ENCODE peak calls at places on chromosomes 3 and 15, in ten cellular contexts. S is H9, P is keratinocyte, W is right atrium auricular region, K is cardiac fibroblast, E is chondrocyte, Y is B cell, C is epithelial cell of esophagus, B is adrenal gland, H is astrocyte of the spinal cord. A is an unnamed sample.

GRCh38 chr15:82875411-82876003 is 66.1 kb downstream of the WHAMM start:
- DNase-seq in H (peak), B (no peak), S (no peak), Y (no peak), E (no peak), P (peak), W (no peak), K (peak), C (peak), A (no peak)

GRCh38 chr3:7203969-7204847 is 343.3 kb downstream of the GRM7 start:
- DNase-seq in W (no peak), P (no peak), B (no peak), H (no peak), Y (no peak), E (no peak), C (no peak), S (no peak), K (no peak), A (no peak)

GRCh38 chr3:16365454-16366128 is 100.6 kb downstream of the OXNAD1 start:
- DNase-seq in S (no peak), B (no peak), W (no peak), H (no peak), E (no peak), K (no peak), P (no peak), C (no peak), Y (peak), A (no peak)

GRCh38 chr15:48170981-48171380 is 7.1 kb downstream of the MYEF2 start:
- DNase-seq in S (no peak), Y (no peak), P (no peak), K (no peak), H (no peak), E (no peak), B (no peak), W (no peak), C (no peak), A (no peak)

GRCh38 chr3:70618151-70618550 is 305.7 kb upstream of the MDFIC2 start:
- DNase-seq in W (no peak), B (no peak), E (no peak), S (no peak), C (no peak), K (no peak), H (no peak), P (no peak), Y (no peak), A (no peak)

GRCh38 chr3:122000936-122001605 is 21.0 kb downstream of the ILDR1 start:
- DNase-seq in E (no peak), W (no peak), K (no peak), H (no peak), P (no peak), Y (no peak), C (no peak), S (peak), B (no peak), A (no peak)

GRCh38 chr3:71010731-71011455 is 572.6 kb downstream of the FOXP1 start:
- DNase-seq in P (no peak), Y (peak), S (no peak), K (no peak), W (no peak), H (peak), C (peak), E (no peak), B (no peak), A (peak)

GRCh38 chr15:60009124-60009523 is 5.0 kb downstream of the FOXB1 start:
- DNase-seq in W (no peak), K (no peak), C (no peak), S (no peak), P (no peak), E (no peak), B (no peak), Y (no peak), H (no peak), A (no peak)

GRCh38 chr15:62125763-62126162 is 39.3 kb downstream of the C2CD4B start:
- DNase-seq in K (peak), S (no peak), E (no peak), B (no peak), Y (no peak), P (no peak), H (no peak), C (peak), W (no peak), A (no peak)

GRCh38 chr3:117059990-117060338 is 350.4 kb downstream of the TUSC7 start:
- DNase-seq in P (no peak), E (no peak), C (no peak), H (no peak), B (no peak), S (no peak), W (no peak), Y (no peak), K (no peak), A (no peak)

GRCh38 chr3:94704467-94704866 is 641.6 kb downstream of the NSUN3 start:
- DNase-seq in P (no peak), H (no peak), Y (no peak), B (no peak), E (no peak), C (peak), W (no peak), K (no peak), S (no peak), A (no peak)

GRCh38 chr3:38139191-38139590 is 730 bp downstream of the MYD88 start:
- DNase-seq in E (no peak), S (no peak), H (no peak), B (no peak), C (peak), P (no peak), Y (no peak), K (peak), W (no peak), A (no peak)

GRCh38 chr15:76150508-76150907 is 90.7 kb downstream of the TMEM266 start:
- DNase-seq in Y (no peak), B (no peak), P (no peak), S (no peak), E (no peak), K (no peak), W (no peak), H (no peak), C (no peak), A (peak)

GRCh38 chr3:119779731-119780383 is 2.0 kb upstream of the NR1I2 start:
- DNase-seq in H (no peak), W (no peak), P (no peak), E (no peak), S (no peak), K (no peak), Y (no peak), B (no peak), C (no peak), A (no peak)

GRCh38 chr15:25680659-25680970 is 182.5 kb downstream of the ATP10A start:
- DNase-seq in K (no peak), E (no peak), P (no peak), S (no peak), B (no peak), H (no peak), W (no peak), C (no peak), Y (no peak), A (no peak)

GRCh38 chr3:49841126-49841525 is 15.2 kb downstream of the TRAIP start:
- DNase-seq in W (no peak), H (peak), Y (no peak), B (no peak), P (no peak), K (peak), E (no peak), C (peak), S (peak), A (peak)
- TF ChIP-seq CTCF in W (no peak), H (peak), Y (no peak), B (no peak), P (peak), K (peak), E (peak), C (peak), S (peak), A (peak)

GRCh38 chr3:149933858-149934257 is 36.8 kb downstream of the PFN2 start:
- DNase-seq in Y (no peak), C (no peak), B (no peak), P (no peak), K (no peak), H (no peak), S (no peak), E (no peak), W (no peak), A (no peak)

GRCh38 chr3:149933008-149933407 is 37.7 kb downstream of the PFN2 start:
- DNase-seq in C (no peak), Y (no peak), H (no peak), P (no peak), W (no peak), K (no peak), E (no peak), B (no peak), S (no peak), A (no peak)

GRCh38 chr3:149941186-149941585 is 29.5 kb downstream of the PFN2 start:
- DNase-seq in Y (no peak), S (no peak), K (peak), W (no peak), E (no peak), B (no peak), H (no peak), P (no peak), C (peak), A (no peak)

GRCh38 chr3:149934524-149934923 is 36.2 kb downstream of the PFN2 start:
- DNase-seq in Y (no peak), C (peak), S (no peak), K (peak), P (no peak), E (no peak), H (peak), W (peak), B (peak), A (no peak)

GRCh38 chr3:149936812-149937230 is 33.9 kb downstream of the PFN2 start:
- DNase-seq in W (no peak), C (peak), B (peak), S (peak), H (peak), Y (no peak), K (peak), E (no peak), P (peak), A (peak)
- TF ChIP-seq CTCF in W (peak), C (peak), B (peak), S (peak), H (peak), Y (peak), K (peak), E (peak), P (peak), A (peak)

GRCh38 chr3:10306156-10306555 is 13.4 kb upstream of the GHRL start:
- DNase-seq in Y (no peak), C (no peak), E (no peak), W (no peak), K (no peak), S (no peak), P (no peak), B (no peak), H (no peak), A (no peak)

GRCh38 chr3:10304905-10305304 is 12.2 kb upstream of the GHRL start:
- DNase-seq in H (no peak), S (no peak), C (no peak), W (no peak), K (no peak), B (no peak), Y (no peak), E (no peak), P (no peak), A (no peak)

GRCh38 chr3:10305331-10305902 is 12.7 kb upstream of the GHRL start:
- DNase-seq in E (no peak), P (no peak), Y (no peak), B (no peak), C (no peak), S (no peak), H (no peak), K (no peak), W (no peak), A (no peak)

GRCh38 chr3:10303105-10303504 is 10.4 kb upstream of the GHRL start:
- DNase-seq in P (no peak), E (no peak), K (no peak), C (no peak), B (no peak), S (no peak), H (no peak), W (no peak), Y (no peak), A (no peak)

DNA sequence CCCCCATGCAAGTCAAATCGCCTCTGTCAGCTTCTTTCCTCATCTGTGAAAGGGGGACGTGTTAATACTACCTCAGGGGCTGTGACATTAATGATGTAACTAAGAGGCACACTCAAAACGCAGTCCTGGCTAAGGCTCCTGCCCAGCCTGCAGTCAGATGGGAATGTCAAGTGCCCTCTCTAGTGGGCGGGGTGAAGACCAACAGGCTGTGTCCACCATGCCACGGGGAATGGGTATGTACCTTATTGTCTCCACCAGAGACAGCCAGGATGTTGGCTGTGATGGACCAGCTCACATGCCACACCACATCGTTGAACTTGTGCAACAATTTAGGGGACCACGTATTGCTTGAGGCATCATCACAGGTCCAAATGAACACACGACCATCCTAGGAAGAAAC is 11.0 kb upstream of the GHRL start:
- DNase-seq in Y (no peak), H (no peak), S (no peak), E (no peak), P (no peak), W (no peak), K (no peak), C (no peak), B (no peak), A (no peak)
- TF ChIP-seq CTCF in Y (no peak), H (no peak), S (no peak), E (no peak), P (no peak), W (no peak), K (no peak), C (no peak), B (no peak), A (no peak)

DNA sequence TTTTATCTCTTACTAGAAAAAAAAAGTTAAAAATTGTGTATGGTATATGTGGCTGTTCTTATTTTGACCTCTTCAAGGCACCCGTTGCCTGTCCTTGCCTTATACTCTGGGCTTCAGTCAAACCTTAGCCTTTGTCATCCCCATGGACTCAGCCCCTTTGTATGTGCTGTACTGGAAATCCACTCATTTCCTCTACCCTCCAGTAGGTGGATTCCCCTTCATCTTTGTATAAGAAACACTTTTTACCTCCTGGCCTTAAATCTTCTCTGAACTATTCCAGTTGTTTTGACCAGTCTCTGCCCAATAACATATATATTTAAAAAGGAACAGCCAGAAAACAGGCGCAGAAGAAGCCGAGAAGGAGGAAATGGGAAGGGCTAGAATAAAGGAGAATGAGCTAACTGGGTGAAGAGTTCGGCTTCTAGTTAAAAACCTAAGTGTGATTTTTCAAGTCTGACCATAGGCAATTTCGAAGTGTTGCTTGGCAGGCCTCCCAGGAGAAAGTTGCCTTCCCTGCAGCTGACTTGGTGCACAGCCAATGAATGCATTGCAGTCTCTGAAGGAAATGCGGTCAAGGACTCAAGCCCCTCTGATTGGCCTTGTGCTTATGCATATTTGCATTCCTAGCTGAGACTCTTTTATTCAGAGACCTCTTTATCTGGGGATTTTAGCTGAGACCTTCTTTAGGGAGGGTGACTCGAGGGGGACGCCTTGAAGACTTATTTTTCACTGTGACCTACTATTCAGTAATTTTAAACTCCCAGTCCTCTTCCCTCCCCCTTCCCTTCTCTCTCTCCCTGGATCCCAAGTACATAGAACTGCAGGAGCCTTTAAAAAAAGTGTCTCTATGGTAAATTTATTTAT is 277.4 kb downstream of the ROBO1 start:
- DNase-seq in P (no peak), C (peak), K (peak), E (no peak), S (peak), B (peak), W (no peak), H (peak), Y (no peak), A (no peak)
- TF ChIP-seq CTCF in P (peak), C (no peak), K (peak), E (peak), S (peak), B (no peak), W (no peak), H (peak), Y (no peak), A (no peak)

GRCh38 chr15:66644815-66645345 is 57.2 kb upstream of the SMAD6 start:
- DNase-seq in W (no peak), H (peak), E (no peak), Y (no peak), K (peak), S (no peak), P (no peak), C (no peak), B (no peak), A (no peak)
- TF ChIP-seq CTCF in W (no peak), H (no peak), E (no peak), Y (no peak), K (no peak), S (no peak), P (no peak), C (no peak), B (no peak), A (no peak)

GRCh38 chr3:99836681-99837080 is 19.0 kb downstream of the CMSS1 start:
- DNase-seq in C (no peak), H (no peak), K (no peak), B (no peak), P (no peak), E (no peak), W (no peak), S (no peak), Y (no peak), A (no peak)
- TF ChIP-seq CTCF in C (no peak), H (no peak), K (no peak), B (no peak), P (no peak), E (no peak), W (no peak), S (no peak), Y (no peak), A (no peak)

GRCh38 chr3:53045784-53046170 is at the start of gene SFMBT1:
- DNase-seq in W (no peak), S (peak), Y (peak), P (no peak), K (peak), H (peak), C (peak), E (no peak), B (peak), A (peak)

GRCh38 chr3:53044371-53045106 is 1.3 kb downstream of the SFMBT1 start:
- DNase-seq in B (peak), K (peak), Y (peak), H (peak), W (no peak), E (no peak), S (no peak), P (no peak), C (peak), A (peak)

GRCh38 chr3:53043738-53044137 is 2.1 kb downstream of the SFMBT1 start:
- DNase-seq in W (no peak), C (no peak), H (no peak), P (no peak), K (no peak), S (no peak), B (no peak), E (no peak), Y (no peak), A (no peak)

GRCh38 chr3:53045107-53045783 is 628 bp downstream of the SFMBT1 start:
- DNase-seq in Y (peak), K (peak), W (no peak), H (peak), B (peak), S (no peak), C (peak), P (no peak), E (no peak), A (peak)

DNA sequence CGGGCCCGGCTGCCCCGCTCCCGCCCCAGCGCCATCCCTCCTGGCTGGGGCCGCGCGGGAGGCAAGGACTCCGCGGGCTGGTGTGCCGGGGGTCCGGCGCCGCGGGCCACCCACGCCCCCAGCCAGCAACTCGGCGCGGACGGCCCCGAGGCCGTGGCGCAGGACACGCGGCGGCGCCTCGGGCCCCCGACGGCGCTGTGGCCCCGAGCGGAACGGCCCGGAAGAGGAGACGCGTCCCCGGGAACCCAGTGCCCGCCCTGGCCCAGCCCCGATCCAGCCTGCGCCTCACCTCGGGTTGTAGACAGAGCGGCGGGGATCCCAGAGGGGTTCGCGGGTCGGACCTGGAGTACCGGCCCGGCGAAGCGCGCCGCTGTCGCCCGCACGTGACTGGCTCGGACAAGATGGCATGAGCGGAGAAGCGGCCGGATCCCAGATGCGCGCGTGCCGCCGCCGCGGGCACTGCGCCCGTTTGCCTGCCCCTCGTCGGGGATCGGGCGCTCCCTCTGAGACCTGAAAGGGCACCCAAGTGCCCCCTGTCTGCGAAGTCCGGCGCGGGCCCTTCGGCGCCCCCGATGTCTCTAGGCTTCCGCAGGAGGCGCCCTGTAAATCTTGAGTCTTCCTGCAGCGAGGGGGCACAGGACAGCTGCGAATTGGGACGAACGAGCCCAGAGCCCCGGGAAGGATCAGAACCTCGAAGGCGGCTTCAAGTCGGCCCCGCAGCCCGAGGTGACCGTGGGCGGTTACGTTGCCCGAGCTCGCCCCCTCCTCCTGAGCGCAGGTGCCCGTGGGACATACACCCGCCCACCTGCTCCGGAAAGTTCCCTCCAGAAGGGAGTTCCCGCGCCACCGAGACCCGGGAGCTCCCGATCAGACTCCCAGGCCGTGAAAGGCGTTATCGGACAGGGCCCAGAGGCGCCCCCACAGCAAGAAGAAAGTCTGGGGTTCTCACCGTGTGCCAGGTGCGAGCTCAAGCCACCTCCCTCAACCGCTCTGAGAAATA is 598 bp upstream of the SFMBT1 start:
- DNase-seq in Y (peak), W (peak), H (peak), S (peak), P (no peak), C (peak), K (peak), B (peak), E (no peak), A (peak)
- TF ChIP-seq CTCF in Y (peak), W (no peak), H (peak), S (peak), P (no peak), C (no peak), K (no peak), B (peak), E (peak), A (peak)

GRCh38 chr3:167350245-167350862 is 29.7 kb downstream of the ZBBX start:
- DNase-seq in K (peak), Y (no peak), S (no peak), P (no peak), W (no peak), H (peak), B (no peak), E (no peak), C (peak), A (no peak)
- TF ChIP-seq CTCF in K (no peak), Y (no peak), S (peak), P (no peak), W (peak), H (peak), B (peak), E (peak), C (peak), A (peak)

DNA sequence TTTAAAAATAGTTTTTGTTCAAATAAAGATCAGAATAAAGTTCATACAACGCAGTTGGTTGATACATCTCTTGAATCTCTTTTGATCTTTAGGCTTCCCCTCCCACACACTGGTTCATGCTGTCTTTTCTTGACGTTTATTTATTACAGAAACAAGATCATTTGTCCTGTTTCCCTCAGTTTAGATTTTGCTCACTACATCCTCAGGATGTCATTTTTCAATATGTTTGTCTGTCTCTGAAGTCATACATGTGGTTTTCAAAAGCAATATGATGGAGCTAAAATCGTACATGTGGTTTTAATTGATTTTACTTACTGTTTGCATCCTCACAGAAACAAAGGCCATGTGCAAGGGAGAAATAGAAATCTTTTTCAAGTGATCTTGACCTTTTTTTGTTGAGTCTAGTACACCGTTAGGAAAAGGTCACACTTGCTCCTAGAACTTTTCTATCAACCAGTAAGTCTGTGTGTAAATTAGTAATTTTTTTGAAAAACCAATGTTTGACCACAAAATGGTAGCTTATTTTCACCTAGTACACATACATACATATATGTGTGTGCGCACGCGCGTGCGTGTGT is 63.7 kb upstream of the SENP5 start:
- DNase-seq in B (no peak), P (no peak), E (no peak), C (no peak), Y (no peak), K (no peak), S (no peak), W (no peak), H (no peak), A (peak)
- TF ChIP-seq CTCF in B (no peak), P (no peak), E (no peak), C (no peak), Y (no peak), K (no peak), S (no peak), W (no peak), H (no peak), A (no peak)